ENCODE peak calls at places on chromosome 6, in ten cellular contexts. C, S, Q, L, V, K, H, Y, R and Z are unnamed samples.

GRCh38 chr6:72890671-72891070 is 268.8 kb downstream of the KCNQ5 start:
- DNase-seq in C (no peak), S (no peak), Q (no peak), L (no peak), V (no peak), K (no peak), H (no peak), Y (no peak), R (no peak), Z (no peak)

GRCh38 chr6:31107052-31107451 is 5.3 kb downstream of the C6orf15 start:
- DNase-seq in C (peak; percentile 7), S (no peak), Q (no peak), L (no peak), V (no peak), K (no peak), H (no peak), Y (no peak), R (no peak), Z (no peak)

GRCh38 chr6:75775219-75775618 is 26.2 kb downstream of the MYO6 start:
- DNase-seq in C (no peak), S (no peak), Q (no peak), L (no peak), V (no peak), K (peak; percentile 19), H (no peak), Y (no peak), R (no peak), Z (no peak)

GRCh38 chr6:39296745-39297640 is 17.2 kb downstream of the KCNK17 start:
- DNase-seq in C (peak; percentile 74), S (no peak), Q (no peak), L (no peak), V (no peak), K (peak; percentile 26), H (no peak), Y (peak; percentile 68), R (no peak), Z (no peak)

GRCh38 chr6:5132741-5133140 is 47.6 kb downstream of the PPP1R3G start:
- DNase-seq in C (peak; percentile 79), S (peak; percentile 47), Q (no peak), L (peak; percentile 91), V (peak; percentile 60), K (peak; percentile 98), H (peak; percentile 33), Y (no peak), R (no peak), Z (no peak)

GRCh38 chr6:18323935-18324707 is 59.8 kb upstream of the DEK start:
- DNase-seq in C (no peak), S (no peak), Q (peak; percentile 60), L (no peak), V (no peak), K (peak; percentile 61), H (peak; percentile 7), Y (no peak), R (peak; percentile 54), Z (no peak)

GRCh38 chr6:47524136-47524840 is 46.7 kb downstream of the CD2AP start:
- DNase-seq in C (no peak), S (no peak), Q (no peak), L (no peak), V (no peak), K (peak; percentile 12), H (no peak), Y (no peak), R (no peak), Z (no peak)

GRCh38 chr6:123333000-123333756 is 303.6 kb downstream of the TRDN start:
- DNase-seq in C (no peak), S (no peak), Q (no peak), L (no peak), V (no peak), K (no peak), H (no peak), Y (no peak), R (no peak), Z (no peak)

GRCh38 chr6:119308994-119309657 is 40.4 kb downstream of the MAN1A1 start:
- DNase-seq in C (no peak), S (no peak), Q (no peak), L (no peak), V (no peak), K (no peak), H (no peak), Y (no peak), R (no peak), Z (no peak)

GRCh38 chr6:74505391-74505790 is 700.5 kb downstream of the COL12A1 start:
- DNase-seq in C (no peak), S (no peak), Q (no peak), L (no peak), V (no peak), K (no peak), H (no peak), Y (no peak), R (no peak), Z (no peak)
- H3K9me3 ChIP-seq in C (peaks cover 6% of the 10 kb centered on the region), S (no peaks in the 10 kb centered on the region), Q (no peaks in the 10 kb centered on the region), L (peaks cover 8% of the 10 kb centered on the region), V (peaks cover 22% of the 10 kb centered on the region), K (peaks cover 16% of the 10 kb centered on the region), H (no peaks in the 10 kb centered on the region), Y (peaks cover 24% of the 10 kb centered on the region), R (peaks cover 11% of the 10 kb centered on the region), Z (peaks cover 22% of the 10 kb centered on the region)

DNA sequence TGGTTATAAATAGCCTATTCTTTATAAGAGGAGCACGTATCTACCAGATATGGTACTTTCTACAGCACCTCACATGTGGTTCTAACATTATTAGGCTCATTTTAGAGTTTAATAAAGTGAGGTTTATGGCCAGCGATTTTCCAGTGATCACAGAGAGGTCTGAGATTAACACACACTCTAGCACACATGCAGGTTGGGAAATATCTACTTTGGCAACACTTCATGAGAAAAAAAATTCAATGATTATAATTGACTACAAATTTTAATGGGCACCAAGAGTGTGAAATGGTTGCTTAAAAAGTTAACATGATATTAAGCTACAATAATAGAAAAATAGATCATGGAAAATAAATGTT is 693 bp upstream of the KLHL31 start:
- DNase-seq in C (no peak), S (no peak), Q (no peak), L (no peak), V (no peak), K (no peak), H (no peak), Y (no peak), R (no peak), Z (no peak)
- H3K27ac ChIP-seq in C (no peak overlapping the region), S (no peak overlapping the region), Q (no peak overlapping the region), L (no peak overlapping the region), V (no peak overlapping the region), K (no peak overlapping the region), H (no peak overlapping the region), Y (no peak overlapping the region), R (no peak overlapping the region), Z (no peak overlapping the region)

GRCh38 chr6:28789553-28790083 is 134.2 kb downstream of the TRIM27 start:
- DNase-seq in C (no peak), S (peak; percentile 24), Q (peak; percentile 62), L (no peak), V (no peak), K (peak; percentile 68), H (no peak), Y (no peak), R (peak; percentile 44), Z (no peak)

GRCh38 chr6:28791002-28791383 is 132.8 kb downstream of the TRIM27 start:
- DNase-seq in C (no peak), S (no peak), Q (no peak), L (no peak), V (no peak), K (no peak), H (no peak), Y (no peak), R (no peak), Z (no peak)

GRCh38 chr6:28782113-28782673 is 141.6 kb downstream of the TRIM27 start:
- DNase-seq in C (no peak), S (no peak), Q (no peak), L (no peak), V (no peak), K (no peak), H (no peak), Y (no peak), R (no peak), Z (no peak)

GRCh38 chr6:28785962-28786679 is 137.7 kb downstream of the TRIM27 start:
- DNase-seq in C (no peak), S (no peak), Q (no peak), L (no peak), V (no peak), K (no peak), H (no peak), Y (no peak), R (no peak), Z (no peak)
- H3K9me3 ChIP-seq in C (peaks cover 4% of the 10 kb centered on the region), S (no peaks in the 10 kb centered on the region), Q (no peaks in the 10 kb centered on the region), L (no peaks in the 10 kb centered on the region), V (no peaks in the 10 kb centered on the region), K (no peaks in the 10 kb centered on the region), H (no peaks in the 10 kb centered on the region), Y (no peaks in the 10 kb centered on the region), R (peaks cover 9% of the 10 kb centered on the region), Z (peaks cover 28% of the 10 kb centered on the region)

GRCh38 chr6:26251354-26252081 is 113.5 kb upstream of the BTN3A2 start:
- DNase-seq in C (peak; percentile 75), S (peak; percentile 84), Q (no peak), L (peak; percentile 81), V (peak; percentile 67), K (peak; percentile 95), H (no peak), Y (no peak), R (peak; percentile 94), Z (peak; percentile 35)
- H3K27ac ChIP-seq in C (no peak overlapping the region), S (peak overlapping the region; percentile 89), Q (peak overlapping the region; percentile 91), L (peak overlapping the region; percentile 84), V (peak overlapping the region; percentile 77), K (peak overlapping the region; percentile 58), H (peak overlapping the region; percentile 3), Y (peak overlapping the region; percentile 69), R (peak overlapping the region; percentile 89), Z (peak overlapping the region; percentile 63)

GRCh38 chr6:110800181-110800838 is 15.0 kb downstream of the CDK19 start:
- DNase-seq in C (no peak), S (no peak), Q (no peak), L (no peak), V (no peak), K (no peak), H (no peak), Y (no peak), R (no peak), Z (no peak)
- H3K9me3 ChIP-seq in C (no peaks in the 10 kb centered on the region), S (no peaks in the 10 kb centered on the region), Q (peaks cover 5% of the 10 kb centered on the region), L (no peaks in the 10 kb centered on the region), V (no peaks in the 10 kb centered on the region), K (no peaks in the 10 kb centered on the region), H (no peaks in the 10 kb centered on the region), Y (no peaks in the 10 kb centered on the region), R (no peaks in the 10 kb centered on the region), Z (no peaks in the 10 kb centered on the region)

GRCh38 chr6:44432726-44433125 is 45.2 kb downstream of the CDC5L start:
- DNase-seq in C (no peak), S (no peak), Q (no peak), L (no peak), V (no peak), K (no peak), H (no peak), Y (no peak), R (no peak), Z (no peak)
- H3K27ac ChIP-seq in C (no peak overlapping the region), S (no peak overlapping the region), Q (no peak overlapping the region), L (no peak overlapping the region), V (no peak overlapping the region), K (no peak overlapping the region), H (no peak overlapping the region), Y (no peak overlapping the region), R (no peak overlapping the region), Z (no peak overlapping the region)